ENCODE peak calls at places on chromosomes 5 and 9, in nine cellular contexts. M is CD8-positive, alpha-beta T cell; A is body of pancreas; B is choroid plexus epithelial cell; Z is epithelial cell of esophagus; O is astrocyte of the cerebellum; L is HCT116; Y is fibroblast of pulmonary artery; V is brain microvascular endothelial cell. R is an unnamed sample.

GRCh38 chr9:110076894-110077725 is 130.8 kb downstream of the C9orf152 start:
- DNase-seq in M (no peak), A (no peak), B (peak; percentile 79), Z (peak; percentile 62), O (peak; percentile 65), L (no peak), Y (peak; percentile 74), V (peak; percentile 78), R (peak; percentile 52)

GRCh38 chr9:73807956-73808355 is 656.3 kb downstream of the ANXA1 start:
- DNase-seq in M (no peak), A (no peak), B (peak; percentile 58), Z (peak; percentile 19), O (no peak), L (no peak), Y (peak; percentile 14), V (no peak), R (no peak)

GRCh38 chr5:146667633-146668032 is 151.6 kb upstream of the GPR151 start:
- DNase-seq in M (no peak), A (no peak), B (peak; percentile 70), Z (peak; percentile 73), O (peak; percentile 39), L (no peak), Y (peak; percentile 20), V (peak; percentile 2), R (peak; percentile 24)

GRCh38 chr9:115086461-115086860 is 31.5 kb downstream of the TNC start:
- DNase-seq in M (no peak), A (no peak), B (no peak), Z (no peak), O (no peak), L (no peak), Y (no peak), V (no peak), R (no peak)

GRCh38 chr5:95725071-95725820 is 5.9 kb upstream of the RHOBTB3 start:
- DNase-seq in M (no peak), A (no peak), B (no peak), Z (no peak), O (peak; percentile 49), L (no peak), Y (no peak), V (no peak), R (no peak)

GRCh38 chr5:55694152-55694830 is 17.8 kb downstream of the SLC38A9 start:
- DNase-seq in M (no peak), A (no peak), B (peak; percentile 70), Z (peak; percentile 45), O (peak; percentile 22), L (peak; percentile 48), Y (peak; percentile 62), V (no peak), R (peak; percentile 40)

GRCh38 chr5:2227433-2227832 is 344.7 kb upstream of the IRX4 start:
- DNase-seq in M (no peak), A (no peak), B (no peak), Z (no peak), O (no peak), L (no peak), Y (no peak), V (no peak), R (no peak)

GRCh38 chr5:150904479-150905311 is at the start of gene ZNF300:
- DNase-seq in M (peak; percentile 54), A (peak; percentile 86), B (peak; percentile 98), Z (peak; percentile 96), O (peak; percentile 89), L (no peak), Y (peak; percentile 97), V (peak; percentile 94), R (peak; percentile 98)

GRCh38 chr5:58080573-58080972 is 379.3 kb downstream of the PLK2 start:
- DNase-seq in M (no peak), A (no peak), B (peak; percentile 57), Z (peak; percentile 91), O (no peak), L (no peak), Y (peak; percentile 56), V (peak; percentile 7), R (peak; percentile 43)

GRCh38 chr5:139689631-139690384 is 41.7 kb downstream of the CXXC5 start:
- DNase-seq in M (no peak), A (peak; percentile 85), B (peak; percentile 65), Z (peak; percentile 42), O (no peak), L (no peak), Y (peak; percentile 63), V (no peak), R (peak; percentile 66)

GRCh38 chr5:139710370-139711066 is 62.4 kb downstream of the CXXC5 start:
- DNase-seq in M (peak; percentile 56), A (peak; percentile 59), B (peak; percentile 87), Z (peak; percentile 39), O (no peak), L (no peak), Y (peak; percentile 63), V (peak; percentile 63), R (no peak)

GRCh38 chr5:172931001-172931536 is 28.2 kb upstream of the RPL26L1 start:
- DNase-seq in M (no peak), A (no peak), B (peak; percentile 93), Z (peak; percentile 87), O (peak; percentile 74), L (no peak), Y (peak; percentile 90), V (peak; percentile 99), R (peak; percentile 56)

GRCh38 chr9:78575041-78575440 is 278.1 kb downstream of the PSAT1 start:
- DNase-seq in M (no peak), A (no peak), B (no peak), Z (no peak), O (no peak), L (no peak), Y (no peak), V (no peak), R (no peak)

GRCh38 chr9:16245756-16246440 is 624.6 kb downstream of the BNC2 start:
- DNase-seq in M (no peak), A (no peak), B (peak; percentile 77), Z (no peak), O (no peak), L (no peak), Y (peak; percentile 45), V (no peak), R (peak; percentile 38)

GRCh38 chr5:123344819-123345426 is 78.3 kb downstream of the CEP120 start:
- DNase-seq in M (no peak), A (no peak), B (peak; percentile 71), Z (peak; percentile 43), O (peak; percentile 19), L (no peak), Y (peak; percentile 70), V (peak; percentile 31), R (peak; percentile 56)

GRCh38 chr9:38066167-38066906 is 2.7 kb downstream of the SHB start:
- DNase-seq in M (no peak), A (peak; percentile 39), B (no peak), Z (peak; percentile 59), O (no peak), L (no peak), Y (no peak), V (no peak), R (peak; percentile 46)

GRCh38 chr9:71036501-71036900 is 84.9 kb downstream of the TRPM3 start:
- DNase-seq in M (no peak), A (no peak), B (peak; percentile 68), Z (peak; percentile 51), O (peak; percentile 33), L (no peak), Y (peak; percentile 81), V (peak; percentile 25), R (peak; percentile 86)

GRCh38 chr9:96478829-96479371 is 28.9 kb downstream of the HABP4 start:
- DNase-seq in M (no peak), A (no peak), B (no peak), Z (peak; percentile 20), O (no peak), L (no peak), Y (no peak), V (no peak), R (no peak)

GRCh38 chr5:91382530-91383026 is 539 bp downstream of the ARRDC3 start:
- DNase-seq in M (peak; percentile 37), A (peak; percentile 48), B (peak; percentile 55), Z (peak; percentile 50), O (no peak), L (no peak), Y (peak; percentile 64), V (peak; percentile 25), R (peak; percentile 60)
- TF ChIP-seq CTCF in M (no peak), A (no peak), B (no peak), Z (no peak), O (no peak), L (no peak), Y (no peak), V (no peak), R (no peak)

GRCh38 chr5:71836547-71837112 is 117.6 kb downstream of the CARTPT start:
- DNase-seq in M (no peak), A (no peak), B (peak; percentile 68), Z (peak; percentile 29), O (no peak), L (no peak), Y (peak; percentile 23), V (peak; percentile 23), R (peak; percentile 22)

GRCh38 chr5:71832812-71833456 is 113.9 kb downstream of the CARTPT start:
- DNase-seq in M (no peak), A (no peak), B (no peak), Z (peak; percentile 50), O (no peak), L (no peak), Y (no peak), V (no peak), R (no peak)

GRCh38 chr5:71838286-71838685 is 119.2 kb downstream of the CARTPT start:
- DNase-seq in M (no peak), A (no peak), B (no peak), Z (no peak), O (no peak), L (no peak), Y (no peak), V (no peak), R (no peak)

GRCh38 chr5:71834575-71834974 is 115.5 kb downstream of the CARTPT start:
- DNase-seq in M (no peak), A (no peak), B (no peak), Z (no peak), O (no peak), L (no peak), Y (no peak), V (no peak), R (no peak)

DNA sequence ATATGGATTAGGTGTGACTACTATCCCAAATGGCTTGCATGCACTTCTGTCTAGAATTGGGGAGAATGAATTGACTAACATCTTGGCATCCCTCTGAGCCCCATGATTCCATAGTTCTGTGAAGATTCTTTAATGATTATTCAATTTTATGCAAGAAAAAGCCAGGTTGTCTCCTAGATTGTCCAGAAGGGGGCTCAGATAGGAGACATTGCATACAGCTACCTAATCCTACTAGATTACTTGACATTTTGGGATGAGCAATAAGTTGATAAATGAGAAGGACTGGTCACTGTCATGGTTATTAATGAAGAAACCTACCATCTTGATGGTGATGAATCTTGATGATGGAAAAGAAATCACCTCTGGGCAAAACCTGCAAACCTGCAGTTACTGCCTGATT is 117.0 kb downstream of the CARTPT start:
- DNase-seq in M (no peak), A (no peak), B (peak; percentile 55), Z (no peak), O (no peak), L (no peak), Y (peak; percentile 34), V (peak; percentile 21), R (peak; percentile 9)
- TF ChIP-seq CTCF in M (no peak), A (no peak), B (peak; percentile 61), Z (no peak), O (peak; percentile 42), L (peak; percentile 44), Y (peak; percentile 45), V (peak; percentile 54), R (peak; percentile 20)

GRCh38 chr5:169168288-169168687 is 132.7 kb downstream of the SLIT3 start:
- DNase-seq in M (no peak), A (no peak), B (no peak), Z (no peak), O (no peak), L (no peak), Y (no peak), V (no peak), R (no peak)
- TF ChIP-seq CTCF in M (no peak), A (no peak), B (no peak), Z (no peak), O (no peak), L (no peak), Y (no peak), V (no peak), R (no peak)

GRCh38 chr5:81393430-81393782 is 528 bp downstream of the ACOT12 start:
- DNase-seq in M (no peak), A (no peak), B (no peak), Z (no peak), O (no peak), L (no peak), Y (no peak), V (no peak), R (no peak)
- TF ChIP-seq CTCF in M (no peak), A (no peak), B (no peak), Z (peak; percentile 2), O (peak; percentile 13), L (no peak), Y (no peak), V (no peak), R (no peak)

R was measured in MCF 10A.